ENCODE peak calls at places on chromosomes 6 and 20, in eight cellular contexts. Y, U, T, G, O, H, Q and S are unnamed samples.

GRCh38 chr6:33752139-33753015 is 5.7 kb upstream of the IP6K3 start:
- DNase-seq in T (no peak), U (no peak), G (no peak), Y (no peak), O (no peak), H (no peak), Q (no peak), S (no peak)

GRCh38 chr6:132910759-132911158 is 96.4 kb downstream of the RPS12 start:
- DNase-seq in U (no peak), Q (no peak), T (no peak), O (no peak), H (no peak), G (no peak), Y (no peak), S (no peak)

GRCh38 chr6:90175627-90176538 is 120.8 kb downstream of the BACH2 start:
- DNase-seq in H (no peak), Y (no peak), T (no peak), G (no peak), Q (no peak), U (peak; percentile 59), O (no peak), S (peak; percentile 40)

GRCh38 chr6:159693894-159694545 is 979 bp upstream of the SOD2 start:
- DNase-seq in T (no peak), G (no peak), H (no peak), Q (no peak), Y (no peak), U (no peak), O (no peak), S (no peak)

GRCh38 chr6:113246186-113246585 is 611.0 kb upstream of the MARCKS start:
- DNase-seq in G (no peak), Q (no peak), H (no peak), Y (no peak), U (no peak), O (no peak), T (no peak), S (no peak)

GRCh38 chr6:100255701-100256100 is 209.0 kb downstream of the SIM1 start:
- DNase-seq in U (no peak), O (no peak), G (no peak), T (no peak), Q (no peak), H (no peak), Y (no peak), S (no peak)

GRCh38 chr6:130118236-130118635 is 99.9 kb downstream of the L3MBTL3 start:
- DNase-seq in O (no peak), T (no peak), Q (no peak), Y (no peak), H (no peak), U (no peak), G (no peak), S (no peak)

GRCh38 chr6:22421187-22421586 is 124.4 kb upstream of the PRL start:
- DNase-seq in T (peak; percentile 75), G (no peak), Y (no peak), Q (no peak), O (no peak), H (no peak), U (no peak), S (no peak)

GRCh38 chr20:709421-709820 is 33.8 kb upstream of the SCRT2 start:
- DNase-seq in H (no peak), O (no peak), G (no peak), Y (no peak), T (no peak), U (no peak), Q (no peak), S (peak; percentile 58)

GRCh38 chr6:150634641-150635292 is 35.1 kb downstream of the PLEKHG1 start:
- DNase-seq in T (no peak), Y (no peak), Q (no peak), O (no peak), G (no peak), H (no peak), U (no peak), S (no peak)

GRCh38 chr20:52031574-52032303 is 159.8 kb downstream of the ZFP64 start:
- DNase-seq in Y (no peak), U (no peak), Q (no peak), G (peak; percentile 29), T (peak; percentile 89), O (no peak), H (no peak), S (no peak)

GRCh38 chr20:33993800-33994623 is at the start of gene RALY:
- DNase-seq in T (peak; percentile 85), H (peak; percentile 24), G (peak; percentile 81), Q (peak; percentile 49), Y (peak; percentile 95), U (peak; percentile 79), O (peak; percentile 79), S (peak; percentile 68)

GRCh38 chr6:38459291-38459690 is 180.4 kb downstream of the BTBD9 start:
- DNase-seq in Q (no peak), H (no peak), O (no peak), G (no peak), U (no peak), Y (no peak), T (peak; percentile 26), S (no peak)

GRCh38 chr6:68958327-68958726 is 323.2 kb downstream of the ADGRB3 start:
- DNase-seq in U (no peak), H (no peak), Y (no peak), G (no peak), Q (no peak), O (no peak), T (no peak), S (no peak)

GRCh38 chr6:158715330-158716311 is 65.8 kb downstream of the SYTL3 start:
- DNase-seq in G (no peak), Q (no peak), T (no peak), Y (no peak), U (no peak), H (no peak), O (no peak), S (no peak)